ENCODE peak calls at places on chromosomes 3 and 15, in six cellular contexts. One of them, this sample, is unnamed. For H3K27me3, the result is how much of the 10 kb centered on the place peaks cover.

GRCh38 chr15:61083781-61084134 is 145.3 kb downstream of the RORA start:
- DNase-seq in ascending aorta: no peak
- DNase-seq in H1: no peak
- DNase-seq in Peyer's patch: no peak
- DNase-seq in effector memory CD4-positive, alpha-beta T cell: no peak
- DNase-seq in CD8-positive, alpha-beta T cell: no peak
- DNase-seq in this sample: no peak

GRCh38 chr15:58734859-58735258 is 14.6 kb downstream of the ADAM10 start:
- DNase-seq in CD8-positive, alpha-beta T cell: no peak
- DNase-seq in ascending aorta: no peak
- DNase-seq in effector memory CD4-positive, alpha-beta T cell: no peak
- DNase-seq in Peyer's patch: no peak
- DNase-seq in H1: no peak
- DNase-seq in this sample: no peak

GRCh38 chr3:128066111-128066510 is 13.9 kb downstream of the SEC61A1 start:
- DNase-seq in ascending aorta: no peak
- DNase-seq in H1: no peak
- DNase-seq in effector memory CD4-positive, alpha-beta T cell: no peak
- DNase-seq in CD8-positive, alpha-beta T cell: no peak
- DNase-seq in Peyer's patch: no peak
- DNase-seq in this sample: no peak

GRCh38 chr3:141401584-141402475 is 33.5 kb downstream of the ZBTB38 start:
- DNase-seq in CD8-positive, alpha-beta T cell: peak
- DNase-seq in Peyer's patch: peak
- DNase-seq in H1: no peak
- DNase-seq in effector memory CD4-positive, alpha-beta T cell: no peak
- DNase-seq in ascending aorta: no peak
- DNase-seq in this sample: peak

GRCh38 chr3:32442766-32443165 is 51.1 kb downstream of the CMTM7 start:
- DNase-seq in ascending aorta: no peak
- DNase-seq in Peyer's patch: no peak
- DNase-seq in CD8-positive, alpha-beta T cell: no peak
- DNase-seq in H1: no peak
- DNase-seq in effector memory CD4-positive, alpha-beta T cell: no peak
- DNase-seq in this sample: no peak

GRCh38 chr15:42348083-42348482 is 11.2 kb upstream of the CAPN3 start:
- DNase-seq in effector memory CD4-positive, alpha-beta T cell: no peak
- DNase-seq in H1: no peak
- DNase-seq in CD8-positive, alpha-beta T cell: no peak
- DNase-seq in ascending aorta: no peak
- DNase-seq in Peyer's patch: no peak
- DNase-seq in this sample: no peak

GRCh38 chr3:89527736-89528335 is 420.4 kb downstream of the EPHA3 start:
- DNase-seq in effector memory CD4-positive, alpha-beta T cell: no peak
- DNase-seq in CD8-positive, alpha-beta T cell: no peak
- DNase-seq in Peyer's patch: no peak
- DNase-seq in ascending aorta: no peak
- DNase-seq in H1: no peak
- DNase-seq in this sample: no peak

GRCh38 chr15:31267161-31268107 is 59.2 kb upstream of the KLF13 start:
- DNase-seq in ascending aorta: no peak
- DNase-seq in effector memory CD4-positive, alpha-beta T cell: no peak
- DNase-seq in H1: no peak
- DNase-seq in CD8-positive, alpha-beta T cell: no peak
- DNase-seq in Peyer's patch: peak
- DNase-seq in this sample: peak

GRCh38 chr3:192915306-192915705 is 2.4 kb downstream of the MB21D2 start:
- DNase-seq in Peyer's patch: no peak
- DNase-seq in ascending aorta: no peak
- DNase-seq in H1: no peak
- DNase-seq in effector memory CD4-positive, alpha-beta T cell: no peak
- DNase-seq in CD8-positive, alpha-beta T cell: no peak
- DNase-seq in this sample: peak

GRCh38 chr3:10553586-10554235 is 48.3 kb upstream of the ATP2B2 start:
- DNase-seq in effector memory CD4-positive, alpha-beta T cell: no peak
- DNase-seq in H1: peak
- DNase-seq in Peyer's patch: no peak
- DNase-seq in CD8-positive, alpha-beta T cell: no peak
- DNase-seq in ascending aorta: no peak
- DNase-seq in this sample: peak

GRCh38 chr3:87036671-87037070 is 45.7 kb upstream of the VGLL3 start:
- DNase-seq in ascending aorta: no peak
- DNase-seq in effector memory CD4-positive, alpha-beta T cell: no peak
- DNase-seq in H1: no peak
- DNase-seq in Peyer's patch: no peak
- DNase-seq in CD8-positive, alpha-beta T cell: no peak
- DNase-seq in this sample: no peak

GRCh38 chr3:47533481-47533880 is 20.0 kb upstream of the ELP6 start:
- DNase-seq in CD8-positive, alpha-beta T cell: no peak
- DNase-seq in effector memory CD4-positive, alpha-beta T cell: no peak
- DNase-seq in ascending aorta: no peak
- DNase-seq in Peyer's patch: no peak
- DNase-seq in H1: no peak
- DNase-seq in this sample: no peak

GRCh38 chr3:11607816-11608215 is 35.9 kb downstream of the VGLL4 start:
- DNase-seq in CD8-positive, alpha-beta T cell: no peak
- DNase-seq in H1: no peak
- DNase-seq in effector memory CD4-positive, alpha-beta T cell: no peak
- DNase-seq in Peyer's patch: no peak
- DNase-seq in ascending aorta: no peak
- DNase-seq in this sample: no peak
- H3K4me3 ChIP-seq in CD8-positive, alpha-beta T cell: no peak
- H3K4me3 ChIP-seq in H1: no peak
- H3K4me3 ChIP-seq in effector memory CD4-positive, alpha-beta T cell: no peak
- H3K4me3 ChIP-seq in Peyer's patch: no peak
- H3K4me3 ChIP-seq in ascending aorta: no peak
- H3K4me3 ChIP-seq in this sample: no peak

DNA sequence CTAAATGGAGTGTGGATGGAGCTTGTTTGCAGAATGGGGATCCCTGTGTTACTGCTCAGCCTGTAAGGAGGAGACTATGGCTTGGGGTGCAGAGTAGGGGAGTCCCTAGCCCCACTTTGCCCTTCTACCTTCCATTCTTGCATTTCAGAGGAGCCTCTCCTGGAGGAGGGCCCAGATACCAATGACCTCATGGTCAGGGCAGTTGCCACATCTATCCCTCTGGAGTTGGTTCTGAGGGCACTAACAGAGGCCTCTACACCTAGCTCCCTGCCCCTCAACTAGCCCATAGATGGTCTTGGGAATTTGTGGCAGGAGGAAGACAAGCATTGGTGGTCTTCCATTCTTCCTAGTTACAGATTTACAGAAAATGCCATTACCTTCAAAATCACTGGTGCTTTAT is 6.1 kb downstream of the SKOR1 start:
- DNase-seq in effector memory CD4-positive, alpha-beta T cell: no peak
- DNase-seq in CD8-positive, alpha-beta T cell: no peak
- DNase-seq in ascending aorta: no peak
- DNase-seq in Peyer's patch: no peak
- DNase-seq in H1: no peak
- DNase-seq in this sample: peak
- H3K27me3 ChIP-seq in effector memory CD4-positive, alpha-beta T cell: half or more
- H3K27me3 ChIP-seq in CD8-positive, alpha-beta T cell: half or more
- H3K27me3 ChIP-seq in ascending aorta: half or more
- H3K27me3 ChIP-seq in Peyer's patch: under half
- H3K27me3 ChIP-seq in H1: half or more
- H3K27me3 ChIP-seq in this sample: half or more

DNA sequence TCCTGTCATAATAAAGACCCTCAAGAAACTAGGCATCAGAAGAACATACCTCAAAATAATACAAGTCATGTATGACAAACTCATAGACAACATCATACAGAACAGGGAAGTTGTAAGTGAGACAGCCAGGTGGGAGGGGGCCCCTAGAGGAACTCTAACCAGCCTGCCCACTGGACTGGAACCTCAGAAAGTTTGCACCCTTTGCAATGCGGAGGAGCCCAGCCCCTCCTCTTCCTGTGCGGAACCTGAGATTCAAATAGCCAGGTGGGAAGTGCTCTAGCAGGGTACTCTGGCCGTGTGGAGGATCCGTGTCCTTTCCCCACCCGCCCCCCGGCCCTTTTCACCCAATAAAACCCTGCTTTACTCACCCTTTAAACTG is 387.0 kb upstream of the CBLB start:
- DNase-seq in effector memory CD4-positive, alpha-beta T cell: no peak
- DNase-seq in ascending aorta: no peak
- DNase-seq in H1: no peak
- DNase-seq in Peyer's patch: peak
- DNase-seq in CD8-positive, alpha-beta T cell: no peak
- DNase-seq in this sample: no peak
- H3K4me3 ChIP-seq in effector memory CD4-positive, alpha-beta T cell: no peak
- H3K4me3 ChIP-seq in ascending aorta: no peak
- H3K4me3 ChIP-seq in H1: no peak
- H3K4me3 ChIP-seq in Peyer's patch: peak
- H3K4me3 ChIP-seq in CD8-positive, alpha-beta T cell: no peak
- H3K4me3 ChIP-seq in this sample: no peak

DNA sequence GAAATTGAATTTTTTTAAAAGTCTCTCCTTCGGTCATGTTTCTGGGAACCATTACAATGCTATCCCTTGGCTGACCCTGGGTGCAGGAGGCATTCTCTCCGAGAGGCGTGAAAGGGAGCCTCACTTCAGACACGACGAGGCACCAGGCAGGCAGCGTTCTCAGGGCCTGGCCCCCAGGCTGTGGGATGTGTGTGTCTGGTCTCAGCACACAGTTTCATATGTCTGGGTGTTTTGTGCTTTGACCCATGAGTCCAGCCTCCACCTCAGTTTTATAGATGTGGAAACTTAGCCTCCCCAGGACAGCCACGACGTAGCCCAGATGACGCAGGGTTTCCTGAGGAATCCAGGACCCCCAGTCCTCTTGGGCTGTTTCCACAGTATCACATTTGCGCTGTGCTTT is 34.0 kb downstream of the FGD5 start:
- DNase-seq in Peyer's patch: no peak
- DNase-seq in CD8-positive, alpha-beta T cell: no peak
- DNase-seq in H1: no peak
- DNase-seq in effector memory CD4-positive, alpha-beta T cell: no peak
- DNase-seq in ascending aorta: no peak
- DNase-seq in this sample: no peak
- H3K27me3 ChIP-seq in Peyer's patch: under half
- H3K27me3 ChIP-seq in CD8-positive, alpha-beta T cell: under half
- H3K27me3 ChIP-seq in H1: under half
- H3K27me3 ChIP-seq in effector memory CD4-positive, alpha-beta T cell: under half
- H3K27me3 ChIP-seq in ascending aorta: under half
- H3K27me3 ChIP-seq in this sample: under half

GRCh38 chr15:92880796-92881569 is 19.1 kb upstream of the CHD2 start:
- DNase-seq in ascending aorta: no peak
- DNase-seq in H1: no peak
- DNase-seq in CD8-positive, alpha-beta T cell: no peak
- DNase-seq in effector memory CD4-positive, alpha-beta T cell: no peak
- DNase-seq in Peyer's patch: no peak
- DNase-seq in this sample: no peak
- H3K4me3 ChIP-seq in ascending aorta: peak
- H3K4me3 ChIP-seq in H1: no peak
- H3K4me3 ChIP-seq in CD8-positive, alpha-beta T cell: peak
- H3K4me3 ChIP-seq in effector memory CD4-positive, alpha-beta T cell: peak
- H3K4me3 ChIP-seq in Peyer's patch: no peak
- H3K4me3 ChIP-seq in this sample: no peak

GRCh38 chr15:69236505-69236904 is 62.2 kb upstream of the PAQR5 start:
- DNase-seq in Peyer's patch: no peak
- DNase-seq in CD8-positive, alpha-beta T cell: no peak
- DNase-seq in H1: no peak
- DNase-seq in ascending aorta: no peak
- DNase-seq in effector memory CD4-positive, alpha-beta T cell: no peak
- DNase-seq in this sample: no peak

GRCh38 chr15:69232144-69232543 is 66.6 kb upstream of the PAQR5 start:
- DNase-seq in effector memory CD4-positive, alpha-beta T cell: no peak
- DNase-seq in H1: no peak
- DNase-seq in Peyer's patch: no peak
- DNase-seq in ascending aorta: no peak
- DNase-seq in CD8-positive, alpha-beta T cell: no peak
- DNase-seq in this sample: no peak

GRCh38 chr15:69234676-69235075 is 64.0 kb upstream of the PAQR5 start:
- DNase-seq in Peyer's patch: no peak
- DNase-seq in ascending aorta: no peak
- DNase-seq in effector memory CD4-positive, alpha-beta T cell: no peak
- DNase-seq in H1: no peak
- DNase-seq in CD8-positive, alpha-beta T cell: no peak
- DNase-seq in this sample: no peak
- H3K27me3 ChIP-seq in Peyer's patch: under half
- H3K27me3 ChIP-seq in ascending aorta: under half
- H3K27me3 ChIP-seq in effector memory CD4-positive, alpha-beta T cell: under half
- H3K27me3 ChIP-seq in H1: under half
- H3K27me3 ChIP-seq in CD8-positive, alpha-beta T cell: under half
- H3K27me3 ChIP-seq in this sample: under half

GRCh38 chr3:195885036-195885871 is 23.1 kb downstream of the TNK2 start:
- DNase-seq in CD8-positive, alpha-beta T cell: no peak
- DNase-seq in effector memory CD4-positive, alpha-beta T cell: no peak
- DNase-seq in ascending aorta: no peak
- DNase-seq in H1: no peak
- DNase-seq in Peyer's patch: no peak
- DNase-seq in this sample: no peak
- H3K4me3 ChIP-seq in CD8-positive, alpha-beta T cell: no peak
- H3K4me3 ChIP-seq in effector memory CD4-positive, alpha-beta T cell: no peak
- H3K4me3 ChIP-seq in ascending aorta: no peak
- H3K4me3 ChIP-seq in H1: no peak
- H3K4me3 ChIP-seq in Peyer's patch: no peak
- H3K4me3 ChIP-seq in this sample: no peak

DNA sequence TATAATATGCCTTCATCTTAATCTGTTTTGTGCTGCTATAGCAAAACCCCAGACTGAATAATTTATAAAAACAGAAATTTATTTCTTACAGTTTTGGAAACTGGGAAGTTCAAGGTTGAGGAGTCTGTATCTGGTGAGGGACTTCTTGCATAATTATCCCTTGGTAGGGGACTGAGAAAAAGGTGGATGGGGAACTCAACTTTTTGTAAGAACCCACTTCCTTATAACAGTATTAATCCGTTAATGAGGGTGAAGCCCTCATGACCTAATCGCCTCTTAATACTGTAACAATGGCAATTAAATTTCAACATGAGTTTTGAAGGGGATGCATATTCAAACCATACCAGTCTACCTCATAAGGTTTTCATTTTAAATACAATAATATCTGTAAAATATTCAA is 17.4 kb upstream of the MYH15 start:
- DNase-seq in effector memory CD4-positive, alpha-beta T cell: no peak
- DNase-seq in Peyer's patch: no peak
- DNase-seq in ascending aorta: no peak
- DNase-seq in CD8-positive, alpha-beta T cell: no peak
- DNase-seq in H1: no peak
- DNase-seq in this sample: no peak
- H3K27me3 ChIP-seq in effector memory CD4-positive, alpha-beta T cell: under half
- H3K27me3 ChIP-seq in Peyer's patch: under half
- H3K27me3 ChIP-seq in ascending aorta: under half
- H3K27me3 ChIP-seq in CD8-positive, alpha-beta T cell: under half
- H3K27me3 ChIP-seq in H1: under half
- H3K27me3 ChIP-seq in this sample: under half

This sample was measured in H7.